ENCODE peak calls at places on chromosome 12, in eight cellular contexts. One of them, this sample, is unnamed.

GRCh38 chr12:2247109-2247508 is 194.3 kb downstream of the CACNA1C start:
- DNase-seq in psoas muscle: no peak
- DNase-seq in ACHN: no peak
- DNase-seq in NCI-H2171 treated with DMSO at 0.1 percent for 48 hours: no peak
- DNase-seq in sciatic nerve: no peak
- DNase-seq in activated CD4-positive, alpha-beta T cell treated with anti-CD3 and anti-CD28 coated beads, Interleukin-2, amount 50 U/mL, for 48 hours: no peak
- DNase-seq in AG04449: no peak
- DNase-seq in NAMALWA: peak; percentile 23
- DNase-seq in this sample: no peak

GRCh38 chr12:54411398-54412241 is 7.4 kb downstream of the ITGA5 start:
- DNase-seq in NAMALWA: peak; percentile 42
- DNase-seq in sciatic nerve: no peak
- DNase-seq in ACHN: peak; percentile 86
- DNase-seq in psoas muscle: peak; percentile 83
- DNase-seq in activated CD4-positive, alpha-beta T cell treated with anti-CD3 and anti-CD28 coated beads, Interleukin-2, amount 50 U/mL, for 48 hours: peak; percentile 75
- DNase-seq in NCI-H2171 treated with DMSO at 0.1 percent for 48 hours: no peak
- DNase-seq in AG04449: peak; percentile 77
- DNase-seq in this sample: peak; percentile 94

GRCh38 chr12:19867151-19867550 is 427.9 kb downstream of the AEBP2 start:
- DNase-seq in NCI-H2171 treated with DMSO at 0.1 percent for 48 hours: no peak
- DNase-seq in sciatic nerve: no peak
- DNase-seq in ACHN: no peak
- DNase-seq in AG04449: no peak
- DNase-seq in psoas muscle: no peak
- DNase-seq in NAMALWA: no peak
- DNase-seq in activated CD4-positive, alpha-beta T cell treated with anti-CD3 and anti-CD28 coated beads, Interleukin-2, amount 50 U/mL, for 48 hours: no peak
- DNase-seq in this sample: no peak

GRCh38 chr12:113425960-113426453 is 3.8 kb downstream of the SDSL start:
- DNase-seq in NCI-H2171 treated with DMSO at 0.1 percent for 48 hours: no peak
- DNase-seq in ACHN: no peak
- DNase-seq in psoas muscle: no peak
- DNase-seq in sciatic nerve: no peak
- DNase-seq in AG04449: no peak
- DNase-seq in activated CD4-positive, alpha-beta T cell treated with anti-CD3 and anti-CD28 coated beads, Interleukin-2, amount 50 U/mL, for 48 hours: no peak
- DNase-seq in NAMALWA: peak; percentile 60
- DNase-seq in this sample: no peak

GRCh38 chr12:42166501-42166900 is 21.8 kb upstream of the GXYLT1 start:
- DNase-seq in sciatic nerve: no peak
- DNase-seq in ACHN: no peak
- DNase-seq in AG04449: no peak
- DNase-seq in NCI-H2171 treated with DMSO at 0.1 percent for 48 hours: no peak
- DNase-seq in activated CD4-positive, alpha-beta T cell treated with anti-CD3 and anti-CD28 coated beads, Interleukin-2, amount 50 U/mL, for 48 hours: no peak
- DNase-seq in psoas muscle: no peak
- DNase-seq in NAMALWA: no peak
- DNase-seq in this sample: no peak

GRCh38 chr12:54587315-54587821 is 1.1 kb downstream of the PPP1R1A start:
- DNase-seq in sciatic nerve: no peak
- DNase-seq in NAMALWA: no peak
- DNase-seq in AG04449: no peak
- DNase-seq in NCI-H2171 treated with DMSO at 0.1 percent for 48 hours: no peak
- DNase-seq in ACHN: no peak
- DNase-seq in activated CD4-positive, alpha-beta T cell treated with anti-CD3 and anti-CD28 coated beads, Interleukin-2, amount 50 U/mL, for 48 hours: no peak
- DNase-seq in psoas muscle: peak; percentile 85
- DNase-seq in this sample: no peak

GRCh38 chr12:31832740-31833540 is 104.1 kb upstream of the AMN1 start:
- DNase-seq in NCI-H2171 treated with DMSO at 0.1 percent for 48 hours: no peak
- DNase-seq in psoas muscle: no peak
- DNase-seq in AG04449: no peak
- DNase-seq in ACHN: no peak
- DNase-seq in sciatic nerve: no peak
- DNase-seq in activated CD4-positive, alpha-beta T cell treated with anti-CD3 and anti-CD28 coated beads, Interleukin-2, amount 50 U/mL, for 48 hours: peak; percentile 21
- DNase-seq in NAMALWA: peak; percentile 30
- DNase-seq in this sample: no peak

GRCh38 chr12:48969160-48969771 is 2.3 kb downstream of the WNT10B start:
- DNase-seq in sciatic nerve: no peak
- DNase-seq in NCI-H2171 treated with DMSO at 0.1 percent for 48 hours: no peak
- DNase-seq in NAMALWA: no peak
- DNase-seq in psoas muscle: no peak
- DNase-seq in ACHN: no peak
- DNase-seq in AG04449: no peak
- DNase-seq in activated CD4-positive, alpha-beta T cell treated with anti-CD3 and anti-CD28 coated beads, Interleukin-2, amount 50 U/mL, for 48 hours: no peak
- DNase-seq in this sample: no peak